ENCODE peak calls at places on chromosomes 1 and 21, in four cellular contexts. One of them, this sample, is unnamed.

GRCh38 chr1:147631839-147632238 is 38.5 kb downstream of the ACP6 start:
- DNase-seq in SK-N-SH: no peak
- DNase-seq in HCT116: no peak
- DNase-seq in H1: no peak
- DNase-seq in this sample: no peak

GRCh38 chr1:1318131-1318652 is 6.3 kb downstream of the INTS11 start:
- DNase-seq in SK-N-SH: no peak
- DNase-seq in HCT116: peak; percentile 65
- DNase-seq in H1: no peak
- DNase-seq in this sample: no peak

GRCh38 chr1:172588296-172589291 is 55.6 kb downstream of the SUCO start:
- DNase-seq in SK-N-SH: no peak
- DNase-seq in HCT116: peak; percentile 64
- DNase-seq in H1: no peak
- DNase-seq in this sample: no peak

GRCh38 chr1:68819190-68819829 is 322.4 kb upstream of the DEPDC1 start:
- DNase-seq in SK-N-SH: peak; percentile 39
- DNase-seq in HCT116: peak; percentile 31
- DNase-seq in H1: no peak
- DNase-seq in this sample: no peak

GRCh38 chr1:37778654-37779053 is 13.7 kb upstream of the EPHA10 start:
- DNase-seq in SK-N-SH: no peak
- DNase-seq in HCT116: no peak
- DNase-seq in H1: no peak
- DNase-seq in this sample: no peak

GRCh38 chr1:31755197-31755611 is 8.9 kb downstream of the ADGRB2 start:
- DNase-seq in SK-N-SH: peak; percentile 69
- DNase-seq in HCT116: no peak
- DNase-seq in H1: no peak
- DNase-seq in this sample: no peak

GRCh38 chr1:203186446-203187305 is at the start of gene CHI3L1:
- DNase-seq in SK-N-SH: no peak
- DNase-seq in HCT116: no peak
- DNase-seq in H1: no peak
- DNase-seq in this sample: no peak

GRCh38 chr1:119330062-119330939 is 38.3 kb upstream of the HAO2 start:
- DNase-seq in SK-N-SH: no peak
- DNase-seq in HCT116: no peak
- DNase-seq in H1: no peak
- DNase-seq in this sample: no peak

GRCh38 chr1:234102591-234102990 is 198.1 kb downstream of the SLC35F3 start:
- DNase-seq in SK-N-SH: no peak
- DNase-seq in HCT116: no peak
- DNase-seq in H1: no peak
- DNase-seq in this sample: no peak

GRCh38 chr1:101288491-101288944 is 51.7 kb downstream of the S1PR1 start:
- DNase-seq in SK-N-SH: peak; percentile 60
- DNase-seq in HCT116: peak; percentile 72
- DNase-seq in H1: no peak
- DNase-seq in this sample: peak; percentile 69

GRCh38 chr1:86913399-86913895 is 479 bp downstream of the SELENOF start:
- DNase-seq in SK-N-SH: no peak
- DNase-seq in HCT116: no peak
- DNase-seq in H1: no peak
- DNase-seq in this sample: peak; percentile 52

GRCh38 chr21:32276671-32277070 is 2.2 kb downstream of the MIS18A start:
- DNase-seq in SK-N-SH: no peak
- DNase-seq in HCT116: no peak
- DNase-seq in H1: no peak
- DNase-seq in this sample: no peak

GRCh38 chr1:246792603-246793002 is 68.4 kb downstream of the SCCPDH start:
- DNase-seq in SK-N-SH: no peak
- DNase-seq in HCT116: no peak
- DNase-seq in H1: no peak
- DNase-seq in this sample: no peak

GRCh38 chr1:156623946-156624813 is 5.0 kb downstream of the HAPLN2 start:
- DNase-seq in SK-N-SH: peak; percentile 87
- DNase-seq in HCT116: no peak
- DNase-seq in H1: peak; percentile 87
- DNase-seq in this sample: no peak

GRCh38 chr1:68346192-68346808 is 103.5 kb downstream of the RPE65 start:
- DNase-seq in SK-N-SH: peak; percentile 19
- DNase-seq in HCT116: peak; percentile 45
- DNase-seq in H1: no peak
- DNase-seq in this sample: no peak

GRCh38 chr1:235019456-235019855 is 109.2 kb downstream of the TOMM20 start:
- DNase-seq in SK-N-SH: no peak
- DNase-seq in HCT116: no peak
- DNase-seq in H1: no peak
- DNase-seq in this sample: no peak

GRCh38 chr1:62229932-62230331 is 35.3 kb downstream of the L1TD1 start:
- DNase-seq in SK-N-SH: peak; percentile 57
- DNase-seq in HCT116: no peak
- DNase-seq in H1: no peak
- DNase-seq in this sample: no peak

GRCh38 chr21:39938086-39938611 is 70.9 kb downstream of the PCP4 start:
- DNase-seq in SK-N-SH: no peak
- DNase-seq in HCT116: no peak
- DNase-seq in H1: no peak
- DNase-seq in this sample: no peak

GRCh38 chr1:46613661-46614603 is 2.7 kb downstream of the MOB3C start:
- DNase-seq in SK-N-SH: no peak
- DNase-seq in HCT116: no peak
- DNase-seq in H1: peak; percentile 83
- DNase-seq in this sample: peak; percentile 42

GRCh38 chr21:42705746-42706374 is 52.4 kb downstream of the PDE9A start:
- DNase-seq in SK-N-SH: no peak
- DNase-seq in HCT116: no peak
- DNase-seq in H1: no peak
- DNase-seq in this sample: no peak

GRCh38 chr1:99600782-99601181 is 45.1 kb upstream of the PALMD start:
- DNase-seq in SK-N-SH: no peak
- DNase-seq in HCT116: no peak
- DNase-seq in H1: no peak
- DNase-seq in this sample: no peak

GRCh38 chr1:81511281-81511680 is 289.5 kb upstream of the ADGRL2 start:
- DNase-seq in SK-N-SH: no peak
- DNase-seq in HCT116: no peak
- DNase-seq in H1: no peak
- DNase-seq in this sample: no peak

GRCh38 chr1:179228783-179229213 is 679 bp downstream of the ABL2 start:
- DNase-seq in SK-N-SH: peak; percentile 83
- DNase-seq in HCT116: no peak
- DNase-seq in H1: peak; percentile 67
- DNase-seq in this sample: no peak

GRCh38 chr1:31769720-31770390 is 5.7 kb upstream of the ADGRB2 start:
- DNase-seq in SK-N-SH: peak; percentile 87
- DNase-seq in HCT116: no peak
- DNase-seq in H1: no peak
- DNase-seq in this sample: no peak

GRCh38 chr21:36288651-36289243 is 31.2 kb upstream of the MORC3 start:
- DNase-seq in SK-N-SH: no peak
- DNase-seq in HCT116: no peak
- DNase-seq in H1: no peak
- DNase-seq in this sample: no peak

GRCh38 chr1:20868263-20868662 is 81.2 kb upstream of the HP1BP3 start:
- DNase-seq in SK-N-SH: no peak
- DNase-seq in HCT116: no peak
- DNase-seq in H1: no peak
- DNase-seq in this sample: no peak

GRCh38 chr1:67753776-67754525 is 69.0 kb downstream of the GADD45A start:
- DNase-seq in SK-N-SH: no peak
- DNase-seq in HCT116: peak; percentile 71
- DNase-seq in H1: no peak
- DNase-seq in this sample: no peak

GRCh38 chr1:28232558-28233263 is at the start of gene DNAJC8:
- DNase-seq in SK-N-SH: peak; percentile 92
- DNase-seq in HCT116: peak; percentile 77
- DNase-seq in H1: peak; percentile 91
- DNase-seq in this sample: no peak

GRCh38 chr1:167456926-167457325 is 61.4 kb downstream of the CD247 start:
- DNase-seq in SK-N-SH: no peak
- DNase-seq in HCT116: no peak
- DNase-seq in H1: no peak
- DNase-seq in this sample: no peak

GRCh38 chr1:20552728-20553571 is 577 bp downstream of the FAM43B start:
- DNase-seq in SK-N-SH: peak; percentile 75
- DNase-seq in HCT116: no peak
- DNase-seq in H1: peak; percentile 77
- DNase-seq in this sample: no peak

GRCh38 chr1:5837976-5838653 is 154.1 kb downstream of the NPHP4 start:
- DNase-seq in SK-N-SH: no peak
- DNase-seq in HCT116: no peak
- DNase-seq in H1: no peak
- DNase-seq in this sample: no peak

GRCh38 chr1:67645495-67646144 is 39.4 kb upstream of the GADD45A start:
- DNase-seq in SK-N-SH: no peak
- DNase-seq in HCT116: no peak
- DNase-seq in H1: no peak
- DNase-seq in this sample: no peak

GRCh38 chr21:15735409-15735808 is 5.6 kb downstream of the USP25 start:
- DNase-seq in SK-N-SH: no peak
- DNase-seq in HCT116: no peak
- DNase-seq in H1: no peak
- DNase-seq in this sample: no peak

GRCh38 chr21:14453339-14453738 is 70.4 kb upstream of the HSPA13 start:
- DNase-seq in SK-N-SH: no peak
- DNase-seq in HCT116: no peak
- DNase-seq in H1: no peak
- DNase-seq in this sample: peak; percentile 96

GRCh38 chr1:63621698-63622097 is 28.5 kb downstream of the PGM1 start:
- DNase-seq in SK-N-SH: no peak
- DNase-seq in HCT116: no peak
- DNase-seq in H1: no peak
- DNase-seq in this sample: no peak

GRCh38 chr1:179598631-179599030 is 7.0 kb downstream of the TDRD5 start:
- DNase-seq in SK-N-SH: no peak
- DNase-seq in HCT116: no peak
- DNase-seq in H1: no peak
- DNase-seq in this sample: no peak

GRCh38 chr1:55347786-55348185 is 132.6 kb upstream of the USP24 start:
- DNase-seq in SK-N-SH: no peak
- DNase-seq in HCT116: no peak
- DNase-seq in H1: no peak
- DNase-seq in this sample: no peak

GRCh38 chr1:89198081-89198480 is 661 bp downstream of the GBP4 start:
- DNase-seq in SK-N-SH: no peak
- DNase-seq in HCT116: no peak
- DNase-seq in H1: peak; percentile 47
- DNase-seq in this sample: no peak

GRCh38 chr1:185309566-185309965 is 7.5 kb downstream of the IVNS1ABP start:
- DNase-seq in SK-N-SH: no peak
- DNase-seq in HCT116: no peak
- DNase-seq in H1: no peak
- DNase-seq in this sample: no peak
- H3K79me2 ChIP-seq in SK-N-SH: peaks cover 54% of the 10 kb centered on the region
- H3K79me2 ChIP-seq in HCT116: peaks cover 66% of the 10 kb centered on the region
- H3K79me2 ChIP-seq in H1: peaks cover 27% of the 10 kb centered on the region
- H3K79me2 ChIP-seq in this sample: peaks cover 43% of the 10 kb centered on the region

GRCh38 chr1:14778882-14779594 is 180.6 kb downstream of the KAZN start:
- DNase-seq in SK-N-SH: peak; percentile 55
- DNase-seq in HCT116: peak; percentile 21
- DNase-seq in H1: peak; percentile 93
- DNase-seq in this sample: no peak
- TF ChIP-seq JUND in SK-N-SH: no peak
- TF ChIP-seq JUND in HCT116: no peak
- TF ChIP-seq JUND in H1: no peak
- TF ChIP-seq JUND in this sample: no peak

GRCh38 chr1:51498924-51499323 is 20.1 kb downstream of the EPS15 start:
- DNase-seq in SK-N-SH: no peak
- DNase-seq in HCT116: no peak
- DNase-seq in H1: no peak
- DNase-seq in this sample: no peak

GRCh38 chr1:51499694-51500093 is 19.4 kb downstream of the EPS15 start:
- DNase-seq in SK-N-SH: no peak
- DNase-seq in HCT116: no peak
- DNase-seq in H1: no peak
- DNase-seq in this sample: no peak

GRCh38 chr1:51491166-51491981 is 27.7 kb downstream of the EPS15 start:
- DNase-seq in SK-N-SH: no peak
- DNase-seq in HCT116: no peak
- DNase-seq in H1: no peak
- DNase-seq in this sample: no peak

GRCh38 chr1:51489472-51489871 is 29.6 kb downstream of the EPS15 start:
- DNase-seq in SK-N-SH: no peak
- DNase-seq in HCT116: no peak
- DNase-seq in H1: no peak
- DNase-seq in this sample: no peak

DNA sequence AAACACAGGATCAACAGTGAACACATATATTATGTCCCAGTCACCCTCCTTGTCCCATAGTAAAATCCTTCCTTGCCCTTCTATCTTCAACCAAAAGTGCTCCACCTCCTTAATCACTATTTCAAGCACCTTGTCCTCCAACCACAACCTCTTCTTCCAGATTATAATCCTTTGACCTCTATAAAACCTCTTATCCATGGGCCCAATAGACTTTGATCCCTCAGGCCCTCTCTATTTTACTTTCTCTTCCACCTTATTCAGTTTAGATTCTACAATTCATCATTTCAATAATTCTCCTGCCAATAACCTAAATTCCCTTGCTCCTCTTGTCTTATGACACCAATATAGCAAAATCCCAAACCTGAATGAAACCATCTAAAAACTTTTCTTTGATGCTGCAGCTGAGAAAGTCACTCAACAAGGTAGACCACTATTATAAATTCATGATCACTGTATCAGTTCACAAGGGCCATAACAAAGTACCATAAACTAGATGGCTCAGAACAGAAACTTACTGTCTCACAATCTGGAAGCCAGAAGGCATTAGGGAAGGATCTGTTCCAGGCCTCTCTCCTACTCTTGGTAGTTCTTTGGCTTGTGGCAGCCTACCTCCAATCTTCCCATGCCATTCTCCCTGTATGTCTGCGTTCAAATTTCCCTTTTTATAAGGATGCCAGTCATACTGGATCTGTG is 24.8 kb downstream of the EPS15 start:
- DNase-seq in SK-N-SH: no peak
- DNase-seq in HCT116: no peak
- DNase-seq in H1: no peak
- DNase-seq in this sample: no peak
- H3K79me2 ChIP-seq in SK-N-SH: peaks cover 100% of the 10 kb centered on the region
- H3K79me2 ChIP-seq in HCT116: peaks cover 49% of the 10 kb centered on the region
- H3K79me2 ChIP-seq in H1: no peaks in the 10 kb centered on the region
- H3K79me2 ChIP-seq in this sample: peaks cover 94% of the 10 kb centered on the region

GRCh38 chr1:208885046-208885445 is 640.9 kb upstream of the PLXNA2 start:
- DNase-seq in SK-N-SH: no peak
- DNase-seq in HCT116: no peak
- DNase-seq in H1: no peak
- DNase-seq in this sample: no peak

GRCh38 chr1:208879025-208879424 is 634.8 kb upstream of the PLXNA2 start:
- DNase-seq in SK-N-SH: no peak
- DNase-seq in HCT116: no peak
- DNase-seq in H1: no peak
- DNase-seq in this sample: no peak

GRCh38 chr1:208880433-208881100 is 636.4 kb upstream of the PLXNA2 start:
- DNase-seq in SK-N-SH: no peak
- DNase-seq in HCT116: no peak
- DNase-seq in H1: no peak
- DNase-seq in this sample: no peak
- TF ChIP-seq JUND in SK-N-SH: no peak
- TF ChIP-seq JUND in HCT116: no peak
- TF ChIP-seq JUND in H1: no peak
- TF ChIP-seq JUND in this sample: no peak

GRCh38 chr1:212864201-212864600 is 6.1 kb downstream of the FLVCR1 start:
- DNase-seq in SK-N-SH: no peak
- DNase-seq in HCT116: no peak
- DNase-seq in H1: no peak
- DNase-seq in this sample: no peak
- H3K79me2 ChIP-seq in SK-N-SH: peaks cover 48% of the 10 kb centered on the region
- H3K79me2 ChIP-seq in HCT116: peaks cover 65% of the 10 kb centered on the region
- H3K79me2 ChIP-seq in H1: peaks cover 25% of the 10 kb centered on the region
- H3K79me2 ChIP-seq in this sample: peaks cover 47% of the 10 kb centered on the region